ENCODE peak calls at places on chromosomes 11 and 22, in eight cellular contexts. S, E, B, P, A, W, I and F are unnamed samples.

GRCh38 chr11:102010776-102011500 is 36.3 kb upstream of the CFAP300 start:
- DNase-seq in W (no peak), P (no peak), B (no peak), E (no peak), A (no peak), I (no peak), S (peak), F (peak)

GRCh38 chr11:95095858-95096587 is 6.4 kb downstream of the ENDOD1 start:
- DNase-seq in P (no peak), E (no peak), S (peak), A (no peak), I (peak), W (no peak), B (no peak), F (no peak)

GRCh38 chr11:58513747-58514367 is 6.0 kb upstream of the OR5B21 start:
- DNase-seq in P (no peak), W (no peak), A (no peak), I (peak), E (no peak), S (peak), B (peak), F (peak)

GRCh38 chr11:11450744-11451362 is 97.8 kb upstream of the CSNK2A3 start:
- DNase-seq in B (no peak), S (no peak), W (no peak), I (no peak), P (no peak), A (no peak), E (no peak), F (no peak)

GRCh38 chr11:90510839-90511238 is 288.0 kb upstream of the CHORDC1 start:
- DNase-seq in B (no peak), I (no peak), P (no peak), E (no peak), W (no peak), S (no peak), A (no peak), F (no peak)

GRCh38 chr22:37910863-37911262 is 4.8 kb downstream of the MICALL1 start:
- DNase-seq in I (no peak), B (no peak), S (no peak), P (no peak), W (no peak), A (no peak), E (no peak), F (no peak)

GRCh38 chr11:83033972-83034672 is 37.6 kb downstream of the RAB30 start:
- DNase-seq in S (peak), B (peak), I (no peak), E (no peak), A (no peak), W (no peak), P (no peak), F (peak)

GRCh38 chr11:102467080-102467708 is 14.6 kb upstream of the TMEM123 start:
- DNase-seq in E (no peak), P (no peak), B (no peak), S (no peak), I (no peak), W (no peak), A (no peak), F (no peak)

GRCh38 chr11:34150494-34151151 is 45.2 kb downstream of the NAT10 start:
- DNase-seq in E (no peak), P (no peak), A (no peak), I (no peak), B (no peak), W (no peak), S (no peak), F (no peak)

GRCh38 chr11:7019500-7020182 is 505 bp downstream of the ZNF214 start:
- DNase-seq in P (peak), A (no peak), E (no peak), I (peak), S (no peak), W (no peak), B (peak), F (peak)

GRCh38 chr11:33412231-33412630 is 155.1 kb downstream of the HIPK3 start:
- DNase-seq in E (no peak), B (no peak), A (no peak), P (no peak), W (no peak), I (no peak), S (no peak), F (no peak)

GRCh38 chr11:35142481-35143207 is 3.7 kb downstream of the CD44 start:
- DNase-seq in S (peak), A (no peak), B (no peak), W (no peak), P (no peak), E (no peak), I (peak), F (peak)

GRCh38 chr11:134079317-134079716 is 10.4 kb downstream of the JAM3 start:
- DNase-seq in E (no peak), A (no peak), W (no peak), I (no peak), B (no peak), S (no peak), P (no peak), F (no peak)

GRCh38 chr22:26701323-26701722 is 43.9 kb downstream of the MIAT start:
- DNase-seq in I (no peak), A (no peak), W (no peak), E (no peak), P (no peak), B (no peak), S (no peak), F (no peak)

GRCh38 chr22:24772493-24773220 is 1.9 kb downstream of the PIWIL3 start:
- DNase-seq in I (no peak), P (no peak), A (no peak), W (no peak), B (no peak), S (no peak), E (no peak), F (peak)

GRCh38 chr22:29747832-29748231 is 19.0 kb downstream of the ZMAT5 start:
- DNase-seq in B (no peak), P (no peak), W (no peak), S (no peak), E (no peak), A (no peak), I (no peak), F (no peak)

GRCh38 chr22:35556666-35557065 is 16.0 kb downstream of the RASD2 start:
- DNase-seq in A (no peak), E (no peak), I (no peak), S (no peak), W (no peak), P (no peak), B (no peak), F (no peak)

GRCh38 chr11:67408437-67409200 is 4.7 kb downstream of the TBC1D10C start:
- DNase-seq in W (no peak), I (no peak), E (no peak), B (no peak), P (no peak), S (no peak), A (no peak), F (no peak)

GRCh38 chr11:66188580-66188979 is 79.9 kb upstream of the RAB1B start:
- DNase-seq in A (no peak), S (peak), E (no peak), B (no peak), P (no peak), I (no peak), W (no peak), F (no peak)

GRCh38 chr11:128589998-128590397 is 2.6 kb upstream of the ETS1 start:
- DNase-seq in S (no peak), I (no peak), A (no peak), E (no peak), P (no peak), W (no peak), B (no peak), F (no peak)

GRCh38 chr22:40605676-40606250 is 30.8 kb downstream of the MRTFA start:
- DNase-seq in A (no peak), B (no peak), P (no peak), I (no peak), W (no peak), E (no peak), S (no peak), F (no peak)

GRCh38 chr11:119771210-119771770 is 42.3 kb upstream of the NECTIN1 start:
- DNase-seq in W (no peak), B (no peak), I (no peak), P (no peak), A (no peak), S (no peak), E (no peak), F (no peak)

GRCh38 chr22:37496651-37497599 is 10.7 kb upstream of the MFNG start:
- DNase-seq in S (peak), E (no peak), I (no peak), P (no peak), W (no peak), B (no peak), A (no peak), F (peak)

GRCh38 chr22:20138868-20139267 is 7.3 kb downstream of the ZDHHC8 start:
- DNase-seq in W (no peak), I (no peak), B (no peak), P (no peak), A (no peak), E (no peak), S (no peak), F (no peak)

GRCh38 chr11:65793144-65793581 is 6.3 kb downstream of the OVOL1 start:
- DNase-seq in I (no peak), B (no peak), A (no peak), W (no peak), P (no peak), E (no peak), S (no peak), F (no peak)

GRCh38 chr11:65298655-65299179 is 15.9 kb upstream of the CDC42EP2 start:
- DNase-seq in E (no peak), S (no peak), B (peak), A (no peak), P (peak), I (no peak), W (no peak), F (no peak)

GRCh38 chr11:34513674-34513995 is at the start of gene ELF5:
- DNase-seq in W (no peak), E (no peak), A (no peak), S (no peak), P (no peak), B (no peak), I (no peak), F (peak)

GRCh38 chr11:70628881-70629844 is 230.8 kb downstream of the CTTN start:
- DNase-seq in P (no peak), W (no peak), B (peak), S (no peak), A (no peak), I (no peak), E (no peak), F (peak)

GRCh38 chr11:66880484-66881211 is 23.8 kb downstream of the LRFN4 start:
- DNase-seq in B (peak), A (no peak), S (no peak), W (no peak), P (no peak), I (no peak), E (no peak), F (peak)

GRCh38 chr11:95515379-95515778 is 274.2 kb downstream of the FAM76B start:
- DNase-seq in P (no peak), W (no peak), S (no peak), A (no peak), E (no peak), B (no peak), I (no peak), F (no peak)

GRCh38 chr11:29482510-29482909 is 534.3 kb downstream of the KCNA4 start:
- DNase-seq in E (no peak), S (no peak), A (no peak), I (no peak), W (no peak), P (no peak), B (no peak), F (no peak)

GRCh38 chr11:124891390-124891861 is 6.2 kb downstream of the ROBO4 start:
- DNase-seq in I (no peak), B (no peak), S (no peak), A (no peak), P (peak), E (no peak), W (no peak), F (peak)

GRCh38 chr11:1036303-1036923 is at the start of gene MUC6:
- DNase-seq in I (no peak), B (no peak), S (no peak), E (no peak), A (no peak), P (no peak), W (no peak), F (peak)

GRCh38 chr11:24046731-24047130 is 450.1 kb upstream of the LUZP2 start:
- DNase-seq in W (no peak), I (no peak), B (no peak), A (no peak), P (no peak), E (no peak), S (no peak), F (no peak)

GRCh38 chr11:33015621-33016551 is at the start of gene DEPDC7:
- DNase-seq in B (peak), P (peak), W (peak), S (peak), I (peak), A (peak), E (peak), F (peak)

GRCh38 chr11:777288-778255 is at the start of gene GATD1:
- DNase-seq in W (peak), E (peak), B (peak), A (peak), S (peak), I (peak), P (peak), F (peak)

GRCh38 chr11:13423372-13423771 is 39.6 kb downstream of the BTBD10 start:
- DNase-seq in P (no peak), I (no peak), E (no peak), S (no peak), W (no peak), B (no peak), A (no peak), F (no peak)